ENCODE peak calls at places on chromosomes 6 and 20, in four cellular contexts. N is H1, Q is mesenchymal stem cell, L is H9. V is an unnamed sample.

GRCh38 chr6:139230421-139230840 is 61.4 kb downstream of the TXLNB start:
- DNase-seq in Q (peak; percentile 66), L (no peak), N (no peak), V (peak; percentile 40)

GRCh38 chr6:78489874-78490273 is 377.5 kb upstream of the IRAK1BP1 start:
- DNase-seq in N (no peak), L (no peak), Q (peak; percentile 34), V (no peak)

GRCh38 chr20:46255440-46256104 is 52.7 kb downstream of the CDH22 start:
- DNase-seq in Q (no peak), N (no peak), L (no peak), V (no peak)

GRCh38 chr20:17653835-17654648 is 28.0 kb downstream of the RRBP1 start:
- DNase-seq in N (no peak), L (no peak), Q (no peak), V (no peak)

GRCh38 chr6:37794825-37795224 is 24.7 kb upstream of the ZFAND3 start:
- DNase-seq in N (no peak), Q (peak; percentile 35), L (no peak), V (no peak)

GRCh38 chr20:45791668-45792512 is at the start of the genes DNTTIP1 and WFDC3:
- DNase-seq in L (peak; percentile 93), Q (peak; percentile 94), N (peak; percentile 51), V (peak; percentile 93)

GRCh38 chr20:60001027-60001567 is 42.9 kb downstream of the CDH26 start:
- DNase-seq in L (no peak), Q (no peak), N (no peak), V (no peak)

GRCh38 chr6:54431466-54431865 is 123.2 kb downstream of the TINAG start:
- DNase-seq in N (no peak), Q (no peak), L (no peak), V (no peak)

GRCh38 chr20:63100401-63100925 is 93.7 kb upstream of the BHLHE23 start:
- DNase-seq in N (no peak), L (peak; percentile 24), Q (no peak), V (no peak)

GRCh38 chr6:143426025-143426424 is 24.5 kb downstream of the ADAT2 start:
- DNase-seq in N (no peak), Q (peak; percentile 4), L (no peak), V (no peak)

GRCh38 chr6:74170118-74170517 is 474.1 kb downstream of the CD109 start:
- DNase-seq in Q (peak; percentile 97), L (no peak), N (no peak), V (no peak)

DNA sequence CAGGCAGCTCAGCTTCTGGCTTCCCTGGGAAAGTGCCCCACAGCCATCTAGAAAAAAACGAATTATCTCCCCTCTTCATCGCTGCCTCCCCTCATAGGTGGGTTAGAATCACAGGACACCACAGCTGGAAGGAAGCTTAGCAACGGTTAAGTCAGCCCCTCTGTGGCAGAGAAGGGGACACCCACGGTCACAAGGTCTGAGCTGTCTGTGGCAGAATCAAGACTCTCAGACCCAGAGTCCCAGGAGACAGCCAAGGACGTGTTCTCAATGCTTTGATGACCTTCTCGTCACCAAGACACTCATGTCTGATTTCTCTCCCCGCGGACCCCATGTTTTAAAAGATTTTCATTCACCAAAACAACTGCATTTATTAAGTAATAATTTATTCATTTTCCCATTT is 221.5 kb downstream of the NRN1 start:
- DNase-seq in L (no peak), N (no peak), Q (no peak), V (no peak)
- H3K4me1 ChIP-seq in L (no peaks in the 10 kb centered on the region), N (peaks cover 1% of the 10 kb centered on the region), Q (peaks cover 28% of the 10 kb centered on the region), V (peaks cover 15% of the 10 kb centered on the region)

DNA sequence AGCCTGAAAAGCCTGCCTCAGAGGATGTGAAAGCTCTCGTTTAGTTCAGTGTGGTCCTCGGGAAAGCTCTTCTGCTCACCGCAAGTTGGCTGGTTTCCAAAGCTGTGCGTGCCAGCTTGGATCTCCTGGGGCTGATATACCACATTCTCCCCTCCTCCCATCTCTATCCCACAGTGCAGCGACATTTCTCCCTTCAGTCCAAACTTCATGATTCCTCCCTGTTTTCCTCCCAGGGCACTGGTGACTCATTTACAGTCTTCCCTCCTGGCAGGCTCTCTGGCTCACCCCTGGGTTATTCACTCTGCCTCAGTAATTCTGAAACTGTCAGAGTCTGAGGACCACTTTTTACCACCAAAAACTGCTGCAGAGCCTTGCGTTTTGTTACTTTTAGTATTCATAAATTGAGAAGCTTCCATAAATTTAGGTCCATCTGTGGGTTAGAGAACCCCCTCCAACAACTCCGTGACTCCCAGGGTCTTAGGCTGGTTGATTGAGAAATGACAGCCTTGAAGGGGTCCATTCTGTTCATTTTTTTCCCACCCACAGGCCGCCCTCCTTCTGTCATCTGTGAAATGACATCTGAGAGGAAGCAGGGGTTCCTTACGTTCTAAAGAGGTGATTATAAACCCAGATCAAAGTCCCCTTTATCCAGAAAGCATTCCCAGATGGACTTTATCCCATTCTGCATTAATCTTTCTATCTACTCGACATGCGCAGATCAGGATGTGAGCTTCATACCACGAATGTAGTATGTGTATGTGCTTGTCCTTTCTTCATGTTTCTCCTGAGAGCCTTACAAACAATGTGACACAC is 6.1 kb downstream of the TRIM10 start:
- DNase-seq in Q (peak; percentile 7), N (no peak), L (no peak), V (no peak)
- H2BK15ac ChIP-seq in Q (no peak overlapping the region), N (no peak overlapping the region), L (no peak overlapping the region), V (no peak overlapping the region)

GRCh38 chr6:117484052-117484646 is 1.7 kb downstream of the DCBLD1 start:
- DNase-seq in L (no peak), Q (no peak), N (no peak), V (no peak)
- H3K14ac ChIP-seq in L (no peak overlapping the region), Q (no peak overlapping the region), N (no peak overlapping the region), V (no peak overlapping the region)

GRCh38 chr6:45927421-45928234 is 88.0 kb downstream of the CLIC5 start:
- DNase-seq in L (no peak), N (no peak), Q (no peak), V (peak; percentile 18)
- H3K4me1 ChIP-seq in L (peaks cover 13% of the 10 kb centered on the region), N (peaks cover 10% of the 10 kb centered on the region), Q (no peaks in the 10 kb centered on the region), V (peaks cover 7% of the 10 kb centered on the region)

GRCh38 chr6:4447646-4448315 is 312.4 kb upstream of the ECI2 start:
- DNase-seq in N (no peak), Q (no peak), L (no peak), V (no peak)
- H2BK15ac ChIP-seq in N (no peak overlapping the region), Q (peak overlapping the region; percentile 6), L (no peak overlapping the region), V (no peak overlapping the region)

GRCh38 chr20:54618412-54618811 is 143.0 kb downstream of the DOK5 start:
- DNase-seq in Q (no peak), N (no peak), L (no peak), V (no peak)
- H3K14ac ChIP-seq in Q (no peak overlapping the region), N (no peak overlapping the region), L (no peak overlapping the region), V (no peak overlapping the region)

DNA sequence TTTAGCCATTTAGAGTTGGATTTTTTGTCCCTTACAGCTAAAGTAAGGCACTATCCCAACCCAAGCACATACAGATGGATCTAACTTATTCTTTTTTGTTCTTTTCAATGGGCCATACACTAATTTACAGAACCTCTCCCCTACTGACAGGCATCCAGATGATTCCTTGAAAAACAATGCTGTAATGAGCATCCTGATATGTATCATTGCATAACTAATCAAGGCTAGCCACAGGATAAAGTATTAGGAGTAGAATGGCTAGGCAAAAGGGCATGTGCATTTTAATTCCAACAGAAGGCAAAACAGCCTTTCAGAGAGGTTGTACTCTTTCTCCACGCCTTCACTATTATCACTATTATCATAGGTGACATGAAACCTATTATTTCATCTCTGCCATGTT is 54.1 kb downstream of the ELOVL5 start:
- DNase-seq in L (no peak), Q (no peak), N (no peak), V (no peak)
- H3K4me1 ChIP-seq in L (no peaks in the 10 kb centered on the region), Q (peaks cover 2% of the 10 kb centered on the region), N (no peaks in the 10 kb centered on the region), V (peaks cover 2% of the 10 kb centered on the region)

GRCh38 chr6:75378101-75378500 is 93.5 kb upstream of the TMEM30A start:
- DNase-seq in N (no peak), L (no peak), Q (no peak), V (no peak)

GRCh38 chr6:75377386-75377785 is 92.8 kb upstream of the TMEM30A start:
- DNase-seq in N (no peak), L (no peak), Q (no peak), V (no peak)

GRCh38 chr6:75381878-75382633 is 97.5 kb upstream of the TMEM30A start:
- DNase-seq in N (no peak), L (no peak), Q (no peak), V (no peak)

GRCh38 chr6:75382634-75382900 is 98.0 kb upstream of the TMEM30A start:
- DNase-seq in L (no peak), Q (no peak), N (no peak), V (no peak)

GRCh38 chr6:75379536-75379935 is 94.9 kb upstream of the TMEM30A start:
- DNase-seq in Q (no peak), L (no peak), N (no peak), V (no peak)
- H2BK15ac ChIP-seq in Q (no peak overlapping the region), L (no peak overlapping the region), N (no peak overlapping the region), V (no peak overlapping the region)

GRCh38 chr6:35259946-35260626 is 551 bp downstream of the ZNF76 start:
- DNase-seq in L (peak; percentile 93), Q (no peak), N (peak; percentile 86), V (peak; percentile 38)

GRCh38 chr6:35258858-35259193 is 709 bp upstream of the ZNF76 start:
- DNase-seq in L (no peak), Q (peak; percentile 83), N (no peak), V (no peak)

GRCh38 chr6:35259194-35259945 is at the start of gene ZNF76:
- DNase-seq in N (peak; percentile 94), L (peak; percentile 98), Q (peak; percentile 98), V (peak; percentile 99)

GRCh38 chr6:35262596-35262995 is 3.1 kb downstream of the ZNF76 start:
- DNase-seq in L (no peak), N (no peak), Q (peak; percentile 39), V (no peak)

GRCh38 chr6:35260642-35261570 is 1.4 kb downstream of the ZNF76 start:
- DNase-seq in N (no peak), Q (no peak), L (no peak), V (no peak)
- H3K14ac ChIP-seq in N (no peak overlapping the region), Q (no peak overlapping the region), L (peak overlapping the region; percentile 94), V (no peak overlapping the region)